ENCODE peak calls at places on chromosomes 6 and 20, in eight cellular contexts. One of them, this sample, is unnamed.

GRCh38 chr6:81067057-81067456 is 685.4 kb downstream of the TENT5A start:
- DNase-seq in psoas muscle: no peak
- DNase-seq in Peyer's patch: no peak
- DNase-seq in heart left ventricle: no peak
- DNase-seq in neural progenitor cell: no peak
- DNase-seq in hepatocyte: no peak
- DNase-seq in uterus: no peak
- DNase-seq in upper lobe of left lung: no peak
- DNase-seq in this sample: no peak

GRCh38 chr6:23503173-23503572 is 622.8 kb upstream of the NRSN1 start:
- DNase-seq in psoas muscle: no peak
- DNase-seq in Peyer's patch: no peak
- DNase-seq in heart left ventricle: no peak
- DNase-seq in neural progenitor cell: no peak
- DNase-seq in hepatocyte: no peak
- DNase-seq in uterus: no peak
- DNase-seq in upper lobe of left lung: no peak
- DNase-seq in this sample: no peak

GRCh38 chr20:47456952-47457724 is 44.5 kb upstream of the NCOA3 start:
- DNase-seq in psoas muscle: no peak
- DNase-seq in Peyer's patch: no peak
- DNase-seq in heart left ventricle: no peak
- DNase-seq in neural progenitor cell: no peak
- DNase-seq in hepatocyte: no peak
- DNase-seq in uterus: no peak
- DNase-seq in upper lobe of left lung: no peak
- DNase-seq in this sample: no peak

GRCh38 chr6:115898246-115898645 is 162.4 kb downstream of the FRK start:
- DNase-seq in psoas muscle: no peak
- DNase-seq in Peyer's patch: no peak
- DNase-seq in heart left ventricle: no peak
- DNase-seq in neural progenitor cell: no peak
- DNase-seq in hepatocyte: no peak
- DNase-seq in uterus: no peak
- DNase-seq in upper lobe of left lung: no peak
- DNase-seq in this sample: no peak

GRCh38 chr20:58096880-58097813 is 131.3 kb downstream of the ANKRD60 start:
- DNase-seq in psoas muscle: no peak
- DNase-seq in Peyer's patch: no peak
- DNase-seq in heart left ventricle: no peak
- DNase-seq in neural progenitor cell: no peak
- DNase-seq in hepatocyte: no peak
- DNase-seq in uterus: no peak
- DNase-seq in upper lobe of left lung: no peak
- DNase-seq in this sample: no peak

GRCh38 chr6:98787961-98788360 is 46.4 kb upstream of the POU3F2 start:
- DNase-seq in psoas muscle: no peak
- DNase-seq in Peyer's patch: no peak
- DNase-seq in heart left ventricle: no peak
- DNase-seq in neural progenitor cell: peak; percentile 45
- DNase-seq in hepatocyte: peak; percentile 4
- DNase-seq in uterus: no peak
- DNase-seq in upper lobe of left lung: no peak
- DNase-seq in this sample: no peak

GRCh38 chr6:32935551-32936246 is 5.1 kb downstream of the HLA-DMB start:
- DNase-seq in psoas muscle: no peak
- DNase-seq in Peyer's patch: no peak
- DNase-seq in heart left ventricle: no peak
- DNase-seq in neural progenitor cell: no peak
- DNase-seq in hepatocyte: no peak
- DNase-seq in uterus: no peak
- DNase-seq in upper lobe of left lung: no peak
- DNase-seq in this sample: no peak

GRCh38 chr20:16107172-16107870 is 465.9 kb downstream of the KIF16B start:
- DNase-seq in psoas muscle: no peak
- DNase-seq in Peyer's patch: no peak
- DNase-seq in heart left ventricle: no peak
- DNase-seq in neural progenitor cell: peak; percentile 24
- DNase-seq in hepatocyte: no peak
- DNase-seq in uterus: no peak
- DNase-seq in upper lobe of left lung: no peak
- DNase-seq in this sample: no peak

GRCh38 chr20:10427060-10427692 is 6.8 kb downstream of the MKKS start:
- DNase-seq in psoas muscle: peak; percentile 29
- DNase-seq in Peyer's patch: no peak
- DNase-seq in heart left ventricle: peak; percentile 62
- DNase-seq in neural progenitor cell: peak; percentile 61
- DNase-seq in hepatocyte: peak; percentile 76
- DNase-seq in uterus: peak; percentile 55
- DNase-seq in upper lobe of left lung: peak; percentile 45
- DNase-seq in this sample: peak; percentile 60

GRCh38 chr20:4813076-4813838 is 91.5 kb downstream of the PRND start:
- DNase-seq in psoas muscle: no peak
- DNase-seq in Peyer's patch: no peak
- DNase-seq in heart left ventricle: peak; percentile 59
- DNase-seq in neural progenitor cell: no peak
- DNase-seq in hepatocyte: no peak
- DNase-seq in uterus: no peak
- DNase-seq in upper lobe of left lung: peak; percentile 55
- DNase-seq in this sample: peak; percentile 12
- H3K4me3 ChIP-seq in psoas muscle: peak overlapping the region; percentile 7
- H3K4me3 ChIP-seq in Peyer's patch: no peak overlapping the region
- H3K4me3 ChIP-seq in heart left ventricle: no peak overlapping the region
- H3K4me3 ChIP-seq in neural progenitor cell: no peak overlapping the region
- H3K4me3 ChIP-seq in hepatocyte: no peak overlapping the region
- H3K4me3 ChIP-seq in uterus: no peak overlapping the region
- H3K4me3 ChIP-seq in upper lobe of left lung: peak overlapping the region; percentile 41
- H3K4me3 ChIP-seq in this sample: peak overlapping the region; percentile 78

DNA sequence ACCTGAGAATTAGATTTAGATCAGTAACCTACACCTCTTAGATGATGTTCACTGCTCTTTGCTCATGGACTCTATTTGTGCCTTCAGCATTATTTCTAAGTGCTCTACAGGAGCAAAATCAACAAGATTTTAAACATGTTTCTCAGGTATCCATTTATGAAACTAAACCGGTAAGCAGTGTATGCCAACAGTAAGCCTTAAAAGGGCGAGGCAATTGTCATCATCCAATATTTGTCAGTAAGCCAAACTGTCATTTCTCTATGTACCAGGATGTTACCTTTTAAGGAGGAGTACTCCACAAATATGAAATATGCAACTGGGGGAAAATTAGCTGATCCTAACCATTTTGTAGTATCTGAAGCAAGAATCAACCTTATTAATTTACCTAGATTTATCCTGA is 69.6 kb upstream of the ZNF184 start:
- DNase-seq in psoas muscle: no peak
- DNase-seq in Peyer's patch: no peak
- DNase-seq in heart left ventricle: no peak
- DNase-seq in neural progenitor cell: no peak
- DNase-seq in hepatocyte: no peak
- DNase-seq in uterus: no peak
- DNase-seq in upper lobe of left lung: no peak
- DNase-seq in this sample: no peak
- H3K4me3 ChIP-seq in psoas muscle: no peak overlapping the region
- H3K4me3 ChIP-seq in Peyer's patch: no peak overlapping the region
- H3K4me3 ChIP-seq in heart left ventricle: no peak overlapping the region
- H3K4me3 ChIP-seq in neural progenitor cell: no peak overlapping the region
- H3K4me3 ChIP-seq in hepatocyte: no peak overlapping the region
- H3K4me3 ChIP-seq in uterus: no peak overlapping the region
- H3K4me3 ChIP-seq in upper lobe of left lung: no peak overlapping the region
- H3K4me3 ChIP-seq in this sample: no peak overlapping the region

GRCh38 chr6:150783818-150784217 is 81.7 kb upstream of the MTHFD1L start:
- DNase-seq in psoas muscle: no peak
- DNase-seq in Peyer's patch: no peak
- DNase-seq in heart left ventricle: no peak
- DNase-seq in neural progenitor cell: no peak
- DNase-seq in hepatocyte: no peak
- DNase-seq in uterus: no peak
- DNase-seq in upper lobe of left lung: no peak
- DNase-seq in this sample: no peak

GRCh38 chr6:150787429-150787828 is 78.1 kb upstream of the MTHFD1L start:
- DNase-seq in psoas muscle: no peak
- DNase-seq in Peyer's patch: no peak
- DNase-seq in heart left ventricle: no peak
- DNase-seq in neural progenitor cell: no peak
- DNase-seq in hepatocyte: no peak
- DNase-seq in uterus: no peak
- DNase-seq in upper lobe of left lung: no peak
- DNase-seq in this sample: no peak

GRCh38 chr6:150788135-150788534 is 77.4 kb upstream of the MTHFD1L start:
- DNase-seq in psoas muscle: no peak
- DNase-seq in Peyer's patch: no peak
- DNase-seq in heart left ventricle: no peak
- DNase-seq in neural progenitor cell: no peak
- DNase-seq in hepatocyte: no peak
- DNase-seq in uterus: no peak
- DNase-seq in upper lobe of left lung: no peak
- DNase-seq in this sample: no peak
- H3K4me3 ChIP-seq in psoas muscle: no peak overlapping the region
- H3K4me3 ChIP-seq in Peyer's patch: no peak overlapping the region
- H3K4me3 ChIP-seq in heart left ventricle: no peak overlapping the region
- H3K4me3 ChIP-seq in neural progenitor cell: no peak overlapping the region
- H3K4me3 ChIP-seq in hepatocyte: no peak overlapping the region
- H3K4me3 ChIP-seq in uterus: no peak overlapping the region
- H3K4me3 ChIP-seq in upper lobe of left lung: no peak overlapping the region
- H3K4me3 ChIP-seq in this sample: no peak overlapping the region

DNA sequence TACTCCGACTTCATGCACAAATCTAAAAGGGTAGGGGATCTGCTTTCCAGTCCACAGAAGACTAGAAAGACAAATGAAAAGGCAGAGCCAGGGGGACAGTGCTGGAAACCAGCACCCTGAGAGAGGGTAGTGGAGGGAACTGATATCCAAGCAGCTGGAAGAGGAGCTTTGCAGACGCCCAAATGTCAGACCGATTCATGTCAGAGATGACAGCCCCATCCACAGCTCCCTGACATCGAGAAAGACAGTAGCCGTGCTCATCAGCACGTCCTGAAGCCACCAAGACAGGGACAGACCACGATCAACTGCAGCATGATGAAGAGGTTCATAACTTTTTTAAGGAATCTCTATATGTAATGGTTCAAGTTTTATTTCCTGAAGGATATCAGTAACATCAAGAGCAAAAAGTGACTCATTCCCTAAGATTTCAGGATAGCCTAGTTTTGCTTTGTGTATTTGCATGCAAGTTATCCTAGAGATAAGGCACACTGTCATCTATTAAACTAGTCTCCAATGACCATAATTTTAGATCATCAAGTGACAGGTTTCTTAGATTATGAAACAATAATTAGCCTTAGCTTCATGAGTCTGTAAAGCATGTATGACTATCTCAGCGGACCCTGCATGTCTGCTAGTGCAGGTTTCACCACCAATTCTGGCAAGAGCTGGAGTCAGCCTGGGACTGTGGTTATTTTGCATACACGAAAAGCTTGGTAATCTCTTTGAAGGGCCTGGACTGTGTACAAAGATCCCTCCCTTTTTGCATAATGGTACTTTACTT is 43.0 kb downstream of the PRDM1 start:
- DNase-seq in psoas muscle: no peak
- DNase-seq in Peyer's patch: no peak
- DNase-seq in heart left ventricle: no peak
- DNase-seq in neural progenitor cell: no peak
- DNase-seq in hepatocyte: peak; percentile 44
- DNase-seq in uterus: no peak
- DNase-seq in upper lobe of left lung: no peak
- DNase-seq in this sample: no peak
- H3K4me3 ChIP-seq in psoas muscle: no peak overlapping the region
- H3K4me3 ChIP-seq in Peyer's patch: no peak overlapping the region
- H3K4me3 ChIP-seq in heart left ventricle: no peak overlapping the region
- H3K4me3 ChIP-seq in neural progenitor cell: no peak overlapping the region
- H3K4me3 ChIP-seq in hepatocyte: no peak overlapping the region
- H3K4me3 ChIP-seq in uterus: no peak overlapping the region
- H3K4me3 ChIP-seq in upper lobe of left lung: no peak overlapping the region
- H3K4me3 ChIP-seq in this sample: no peak overlapping the region

DNA sequence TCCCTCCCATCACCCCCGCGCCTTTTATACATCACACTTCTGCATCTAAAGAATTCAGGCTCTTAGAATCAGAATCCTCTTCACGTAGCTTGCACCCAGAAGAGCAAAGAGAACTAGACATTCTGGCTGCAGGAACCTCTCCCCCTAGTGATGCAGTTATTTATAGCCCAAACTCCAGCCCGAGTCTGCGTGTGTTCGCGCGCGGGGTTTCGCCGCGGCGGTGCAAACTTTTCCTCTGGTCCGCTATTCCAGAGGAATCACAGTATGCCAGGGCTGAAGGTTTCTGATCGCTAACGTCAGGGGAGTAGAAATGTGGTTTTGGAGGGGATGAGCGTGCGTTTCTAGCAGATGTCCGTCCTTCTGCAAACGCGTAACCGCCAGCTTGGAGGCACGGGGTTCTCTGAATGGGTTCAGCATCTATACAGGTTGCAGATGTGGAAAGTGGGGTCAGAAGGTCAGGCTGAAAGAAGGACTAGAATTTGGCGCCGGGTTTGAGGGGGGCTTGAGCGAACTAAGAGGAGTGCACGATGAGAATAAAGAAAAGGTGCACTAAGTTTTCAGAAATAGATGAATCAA is 1.9 kb downstream of the EPHA7 start:
- DNase-seq in psoas muscle: no peak
- DNase-seq in Peyer's patch: no peak
- DNase-seq in heart left ventricle: no peak
- DNase-seq in neural progenitor cell: no peak
- DNase-seq in hepatocyte: peak; percentile 48
- DNase-seq in uterus: no peak
- DNase-seq in upper lobe of left lung: no peak
- DNase-seq in this sample: no peak
- H3K4me3 ChIP-seq in psoas muscle: peak overlapping the region; percentile 67
- H3K4me3 ChIP-seq in Peyer's patch: peak overlapping the region; percentile 3
- H3K4me3 ChIP-seq in heart left ventricle: peak overlapping the region; percentile 54
- H3K4me3 ChIP-seq in neural progenitor cell: peak overlapping the region; percentile 99
- H3K4me3 ChIP-seq in hepatocyte: peak overlapping the region; percentile 72
- H3K4me3 ChIP-seq in uterus: peak overlapping the region; percentile 31
- H3K4me3 ChIP-seq in upper lobe of left lung: peak overlapping the region; percentile 59
- H3K4me3 ChIP-seq in this sample: no peak overlapping the region

DNA sequence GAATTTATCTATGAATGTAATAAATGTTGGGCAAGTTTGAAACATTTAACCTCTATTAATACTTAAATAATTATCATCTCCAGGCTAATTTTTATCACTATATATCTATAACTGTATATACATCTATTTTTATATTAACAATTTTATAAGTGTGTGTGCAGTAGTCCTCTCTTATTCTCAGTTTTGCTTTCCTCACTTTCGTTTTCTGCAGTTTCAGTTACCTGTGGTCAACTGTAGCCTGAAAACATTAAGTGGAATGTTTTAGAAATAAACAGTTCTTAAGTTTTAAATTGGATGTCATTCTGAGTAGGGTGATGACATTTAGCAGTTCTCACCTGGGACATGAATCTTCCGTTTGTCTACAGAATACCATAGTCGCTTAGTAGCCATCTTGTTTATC is 379.4 kb upstream of the MAN1A1 start:
- DNase-seq in psoas muscle: no peak
- DNase-seq in Peyer's patch: no peak
- DNase-seq in heart left ventricle: no peak
- DNase-seq in neural progenitor cell: no peak
- DNase-seq in hepatocyte: no peak
- DNase-seq in uterus: no peak
- DNase-seq in upper lobe of left lung: no peak
- DNase-seq in this sample: no peak
- H3K4me3 ChIP-seq in psoas muscle: no peak overlapping the region
- H3K4me3 ChIP-seq in Peyer's patch: no peak overlapping the region
- H3K4me3 ChIP-seq in heart left ventricle: no peak overlapping the region
- H3K4me3 ChIP-seq in neural progenitor cell: no peak overlapping the region
- H3K4me3 ChIP-seq in hepatocyte: no peak overlapping the region
- H3K4me3 ChIP-seq in uterus: no peak overlapping the region
- H3K4me3 ChIP-seq in upper lobe of left lung: no peak overlapping the region
- H3K4me3 ChIP-seq in this sample: no peak overlapping the region

This sample was measured in CD8-positive, alpha-beta memory T cell.